ENCODE peak calls at places on chromosomes 16 and 17, in seven cellular contexts. U is activated effector memory CD4-positive, alpha-beta T cell treated with Interleukin-2 at 50 U/mL for 16 hours; F is Karpas-422; A is GM04504; C is fibroblast of pulmonary artery; J is tibial nerve; D is cardiac fibroblast. Q is an unnamed sample.

GRCh38 chr16:35745191-35745590 is 2285.8 kb downstream of the TP53TG3F start:
- DNase-seq in U (no peak), F (no peak), A (no peak), C (no peak), J (no peak), D (no peak), Q (no peak)

GRCh38 chr17:38922538-38923291 is 2.7 kb upstream of the LASP1NB start:
- DNase-seq in U (no peak), F (peak), A (peak), C (peak), J (peak), D (peak), Q (peak)

GRCh38 chr16:87160218-87160617 is 157.0 kb downstream of the C16orf95 start:
- DNase-seq in U (no peak), F (no peak), A (no peak), C (no peak), J (no peak), D (peak), Q (no peak)

GRCh38 chr17:78324391-78325075 is 35.3 kb downstream of the SOCS3 start:
- DNase-seq in U (no peak), F (peak), A (peak), C (peak), J (peak), D (peak), Q (no peak)

GRCh38 chr17:75808905-75809621 is 24.5 kb downstream of the UNK start:
- DNase-seq in U (no peak), F (peak), A (peak), C (peak), J (peak), D (peak), Q (peak)

GRCh38 chr16:57508084-57508425 is 21.8 kb upstream of the DOK4 start:
- DNase-seq in U (no peak), F (no peak), A (no peak), C (no peak), J (no peak), D (no peak), Q (no peak)

GRCh38 chr16:89646906-89647305 is 10.6 kb downstream of the CHMP1A start:
- DNase-seq in U (no peak), F (no peak), A (no peak), C (no peak), J (no peak), D (no peak), Q (no peak)

GRCh38 chr17:61208301-61209098 is 191.1 kb upstream of the TBX2 start:
- DNase-seq in U (no peak), F (no peak), A (no peak), C (peak), J (no peak), D (peak), Q (no peak)

GRCh38 chr16:87358250-87358649 is 25.3 kb downstream of the FBXO31 start:
- DNase-seq in U (no peak), F (no peak), A (no peak), C (no peak), J (no peak), D (no peak), Q (no peak)

GRCh38 chr16:88030498-88030897 is 79.3 kb downstream of the BANP start:
- DNase-seq in U (no peak), F (no peak), A (no peak), C (no peak), J (no peak), D (no peak), Q (no peak)

GRCh38 chr17:29434550-29434949 is 44.4 kb downstream of the TAOK1 start:
- DNase-seq in U (no peak), F (no peak), A (no peak), C (no peak), J (no peak), D (no peak), Q (no peak)

GRCh38 chr17:34637548-34638525 is 58.5 kb downstream of the TMEM132E start:
- DNase-seq in U (peak), F (peak), A (peak), C (peak), J (peak), D (peak), Q (peak)

GRCh38 chr17:81322271-81323082 is 27.4 kb upstream of the SLC38A10 start:
- DNase-seq in U (no peak), F (peak), A (no peak), C (no peak), J (no peak), D (peak), Q (no peak)

GRCh38 chr16:1155353-1156110 is 2.6 kb downstream of the CACNA1H start:
- DNase-seq in U (no peak), F (no peak), A (no peak), C (no peak), J (no peak), D (no peak), Q (no peak)

GRCh38 chr16:10326647-10327046 is 59.2 kb upstream of the ATF7IP2 start:
- DNase-seq in U (no peak), F (no peak), A (no peak), C (no peak), J (no peak), D (no peak), Q (no peak)

GRCh38 chr17:40445769-40446468 is 2.7 kb downstream of the IGFBP4 start:
- DNase-seq in U (no peak), F (no peak), A (no peak), C (peak), J (no peak), D (peak), Q (no peak)

GRCh38 chr16:75860654-75861053 is 134.4 kb upstream of the CPHXL start:
- DNase-seq in U (no peak), F (no peak), A (no peak), C (no peak), J (no peak), D (no peak), Q (no peak)

GRCh38 chr17:27354491-27355081 is 60.7 kb downstream of the WSB1 start:
- DNase-seq in U (no peak), F (peak), A (no peak), C (no peak), J (no peak), D (peak), Q (no peak)

GRCh38 chr16:50025544-50025931 is 513 bp downstream of the CNEP1R1 start:
- DNase-seq in U (peak), F (peak), A (no peak), C (no peak), J (no peak), D (peak), Q (no peak)

GRCh38 chr17:80213651-80213975 is 6.5 kb downstream of the SGSH start:
- DNase-seq in U (no peak), F (no peak), A (no peak), C (no peak), J (no peak), D (no peak), Q (no peak)

GRCh38 chr17:68456529-68457167 is 648 bp downstream of the WIPI1 start:
- DNase-seq in U (no peak), F (no peak), A (peak), C (peak), J (peak), D (peak), Q (peak)

GRCh38 chr17:47257651-47258339 is 4.2 kb downstream of the ITGB3 start:
- DNase-seq in U (no peak), F (no peak), A (peak), C (peak), J (no peak), D (peak), Q (no peak)

GRCh38 chr17:5210853-5211252 is 19.2 kb upstream of the ZNF594 start:
- DNase-seq in U (no peak), F (no peak), A (no peak), C (no peak), J (no peak), D (no peak), Q (no peak)

GRCh38 chr17:81481011-81481799 is 31.4 kb downstream of the ACTG1 start:
- DNase-seq in U (peak), F (no peak), A (no peak), C (peak), J (peak), D (peak), Q (no peak)

GRCh38 chr17:2871205-2871604 is 75.0 kb downstream of the RAP1GAP2 start:
- DNase-seq in U (no peak), F (no peak), A (no peak), C (no peak), J (no peak), D (no peak), Q (no peak)

GRCh38 chr17:80071116-80071980 is 30.0 kb upstream of the GAA start:
- DNase-seq in U (no peak), F (no peak), A (peak), C (peak), J (peak), D (peak), Q (peak)

GRCh38 chr16:64468515-64469090 is 653.3 kb downstream of the CDH11 start:
- DNase-seq in U (no peak), F (no peak), A (no peak), C (no peak), J (no peak), D (no peak), Q (no peak)

GRCh38 chr17:39195568-39196160 is 1.8 kb downstream of the CACNB1 start:
- DNase-seq in U (no peak), F (no peak), A (no peak), C (no peak), J (no peak), D (no peak), Q (no peak)

GRCh38 chr17:43599835-43600234 is 53.7 kb upstream of the ETV4 start:
- DNase-seq in U (no peak), F (no peak), A (peak), C (peak), J (no peak), D (peak), Q (no peak)

GRCh38 chr17:20774472-20775135 is 195.1 kb downstream of the CDRT15L2 start:
- DNase-seq in U (no peak), F (no peak), A (no peak), C (no peak), J (no peak), D (no peak), Q (no peak)

GRCh38 chr16:88651276-88651988 is 579 bp upstream of the CYBA start:
- DNase-seq in U (peak), F (peak), A (no peak), C (no peak), J (no peak), D (peak), Q (no peak)